ENCODE peak calls at places on chromosomes 6 and 20, in eight cellular contexts. O, N, B, C, F, V, S and J are unnamed samples.

GRCh38 chr20:21238818-21239530 is 64.2 kb upstream of the XRN2 start:
- DNase-seq in C (no peak), O (no peak), V (no peak), N (no peak), F (no peak), S (no peak), B (no peak), J (no peak)

GRCh38 chr20:62410742-62411478 is 3.8 kb upstream of the CABLES2 start:
- DNase-seq in B (no peak), O (no peak), F (no peak), V (no peak), S (no peak), N (no peak), C (no peak), J (no peak)

GRCh38 chr6:31397901-31398300 is 5.5 kb upstream of the MICA start:
- DNase-seq in F (no peak), C (no peak), N (no peak), S (no peak), B (no peak), O (no peak), V (no peak), J (no peak)

GRCh38 chr6:28266962-28267694 is at the start of gene ZSCAN26:
- DNase-seq in S (peak), F (peak), C (peak), V (peak), N (peak), B (peak), O (peak), J (peak)

GRCh38 chr20:19628570-19629134 is 129.4 kb upstream of the RIN2 start:
- DNase-seq in V (peak), O (peak), S (peak), B (peak), C (peak), N (no peak), F (peak), J (peak)

GRCh38 chr6:158233214-158233795 is 65.2 kb downstream of the GTF2H5 start:
- DNase-seq in C (no peak), S (no peak), F (no peak), V (peak), O (peak), N (no peak), B (peak), J (no peak)

GRCh38 chr20:62878244-62879030 is 16.8 kb upstream of the TCFL5 start:
- DNase-seq in V (no peak), C (no peak), F (no peak), S (no peak), N (peak), O (no peak), B (no peak), J (no peak)

GRCh38 chr6:52416629-52417151 is 3.5 kb upstream of the EFHC1 start:
- DNase-seq in N (no peak), S (peak), C (no peak), B (peak), F (no peak), V (no peak), O (peak), J (peak)

GRCh38 chr6:44906761-44907160 is 421.4 kb upstream of the RUNX2 start:
- DNase-seq in S (no peak), F (no peak), O (no peak), N (no peak), C (no peak), B (no peak), V (no peak), J (no peak)

GRCh38 chr6:45514454-45514853 is 136.7 kb upstream of the SUPT3H start:
- DNase-seq in O (no peak), F (no peak), B (peak), N (no peak), V (no peak), S (peak), C (peak), J (peak)

GRCh38 chr6:169288591-169288990 is 34.9 kb upstream of the THBS2 start:
- DNase-seq in B (peak), C (no peak), F (peak), N (peak), S (no peak), V (no peak), O (no peak), J (peak)

GRCh38 chr6:168863467-168863866 is 390.2 kb downstream of the THBS2 start:
- DNase-seq in B (no peak), N (no peak), V (no peak), O (no peak), S (no peak), F (no peak), C (no peak), J (no peak)

GRCh38 chr6:75363304-75363703 is 78.7 kb upstream of the TMEM30A start:
- DNase-seq in F (no peak), V (no peak), O (peak), B (no peak), C (no peak), N (no peak), S (no peak), J (no peak)

GRCh38 chr20:36493801-36494114 is 47.6 kb upstream of the MYL9 start:
- DNase-seq in V (peak), N (peak), S (no peak), O (no peak), B (peak), F (peak), C (peak), J (peak)

GRCh38 chr20:991850-992249 is 10.3 kb downstream of the RSPO4 start:
- DNase-seq in F (no peak), S (no peak), B (no peak), C (no peak), V (no peak), N (peak), O (peak), J (no peak)

GRCh38 chr6:31792090-31792374 is 3.5 kb downstream of the VARS1 start:
- DNase-seq in N (no peak), V (no peak), B (no peak), F (no peak), O (no peak), C (no peak), S (no peak), J (no peak)

GRCh38 chr6:77511860-77512259 is 48.6 kb upstream of the HTR1B start:
- DNase-seq in C (no peak), B (peak), N (no peak), S (no peak), V (no peak), O (no peak), F (no peak), J (peak)

GRCh38 chr6:138271451-138271850 is 53.2 kb upstream of the PBOV1 start:
- DNase-seq in O (no peak), N (no peak), V (no peak), B (no peak), C (no peak), S (no peak), F (no peak), J (no peak)

GRCh38 chr6:33785766-33786165 is 3.2 kb downstream of the LEMD2 start:
- DNase-seq in F (no peak), C (no peak), O (no peak), S (no peak), V (no peak), N (no peak), B (peak), J (no peak)

GRCh38 chr6:15861486-15861885 is 198.7 kb upstream of the DTNBP1 start:
- DNase-seq in C (no peak), B (no peak), V (no peak), O (no peak), S (no peak), F (no peak), N (no peak), J (no peak)

GRCh38 chr6:35052694-35053565 is 88.2 kb downstream of the TCP11 start:
- DNase-seq in V (peak), B (no peak), C (no peak), S (peak), O (no peak), N (peak), F (peak), J (peak)

GRCh38 chr20:39291301-39291700 is 329.2 kb downstream of the DHX35 start:
- DNase-seq in O (no peak), N (no peak), V (no peak), S (no peak), C (no peak), F (no peak), B (no peak), J (no peak)

GRCh38 chr6:37693079-37693478 is 4.6 kb downstream of the MDGA1 start:
- DNase-seq in B (no peak), S (no peak), V (no peak), N (no peak), C (no peak), O (no peak), F (no peak), J (no peak)

GRCh38 chr6:75620387-75621304 is 19.0 kb downstream of the SENP6 start:
- DNase-seq in B (no peak), C (no peak), N (no peak), F (no peak), V (no peak), O (no peak), S (no peak), J (no peak)

GRCh38 chr6:144931172-144932035 is 646.3 kb downstream of the UTRN start:
- DNase-seq in V (peak), C (peak), F (no peak), S (peak), B (peak), O (peak), N (no peak), J (peak)

GRCh38 chr20:52601295-52601971 is 370.7 kb upstream of the TSHZ2 start:
- DNase-seq in O (no peak), C (no peak), B (no peak), N (no peak), V (no peak), S (no peak), F (peak), J (no peak)

GRCh38 chr6:18595774-18596528 is 208.8 kb downstream of the RNF144B start:
- DNase-seq in O (peak), F (peak), N (no peak), S (peak), V (peak), B (peak), C (peak), J (peak)

GRCh38 chr6:167650730-167651129 is 176.0 kb upstream of the AFDN start:
- DNase-seq in C (no peak), S (no peak), V (no peak), N (no peak), F (no peak), B (no peak), O (no peak), J (no peak)

GRCh38 chr20:32961956-32962517 is 42.2 kb downstream of the SUN5 start:
- DNase-seq in F (no peak), V (no peak), O (no peak), S (peak), N (no peak), C (no peak), B (no peak), J (no peak)

GRCh38 chr20:57439432-57439831 is 48.2 kb downstream of the RBM38 start:
- DNase-seq in C (peak), N (peak), S (no peak), V (no peak), B (peak), O (no peak), F (peak), J (no peak)

GRCh38 chr6:20332441-20333006 is 69.2 kb upstream of the E2F3 start:
- DNase-seq in O (no peak), F (no peak), V (no peak), C (no peak), S (no peak), N (no peak), B (no peak), J (no peak)

GRCh38 chr6:136117081-136117480 is 133.0 kb downstream of the MTFR2 start:
- DNase-seq in C (no peak), O (no peak), F (no peak), N (no peak), S (no peak), B (no peak), V (no peak), J (no peak)

GRCh38 chr6:27156874-27157460 is 90.5 kb upstream of the PRSS16 start:
- DNase-seq in C (no peak), O (no peak), F (no peak), N (no peak), V (no peak), B (no peak), S (no peak), J (no peak)

GRCh38 chr20:4153251-4153650 is 137.9 kb upstream of the RNF24 start:
- DNase-seq in O (no peak), C (peak), N (no peak), B (no peak), V (no peak), S (no peak), F (peak), J (peak)

GRCh38 chr6:132816665-132817064 is 2.3 kb downstream of the RPS12 start:
- DNase-seq in O (peak), C (no peak), N (no peak), B (no peak), S (no peak), V (no peak), F (no peak), J (no peak)

GRCh38 chr6:132813173-132813856 is 1.1 kb upstream of the RPS12 start:
- DNase-seq in O (peak), F (peak), N (peak), B (peak), V (peak), S (peak), C (no peak), J (peak)

GRCh38 chr6:132812255-132812732 is 2.1 kb upstream of the RPS12 start:
- DNase-seq in O (peak), V (no peak), B (peak), N (no peak), C (no peak), F (no peak), S (peak), J (peak)

GRCh38 chr6:132812756-132813172 is 1.6 kb upstream of the RPS12 start:
- DNase-seq in F (no peak), B (no peak), N (no peak), S (no peak), O (no peak), V (no peak), C (no peak), J (no peak)

GRCh38 chr6:132814716-132815570 is 574 bp downstream of the RPS12 start:
- DNase-seq in C (no peak), B (no peak), S (no peak), V (no peak), O (peak), F (no peak), N (no peak), J (peak)
- H3K4me3 ChIP-seq in C (peak), B (peak), S (peak), V (peak), O (peak), F (peak), N (peak), J (peak)

DNA sequence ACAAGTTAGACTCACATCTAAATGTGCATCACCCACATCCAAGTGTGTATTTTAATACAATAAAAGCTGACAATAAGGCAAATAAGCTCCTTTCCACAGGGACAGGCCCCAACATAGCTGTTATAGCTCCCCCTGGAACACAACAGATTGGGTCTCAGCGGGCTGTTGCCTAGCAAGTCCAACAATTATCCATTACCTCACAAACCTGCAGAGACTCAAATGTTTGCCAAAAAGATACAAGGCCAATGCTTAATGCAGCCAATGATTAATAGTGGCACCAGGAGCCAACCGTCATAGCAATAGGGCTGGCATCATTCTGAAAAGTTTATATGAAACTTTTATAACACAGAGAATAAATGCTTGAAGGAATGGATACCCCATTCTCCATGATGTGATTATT is 35.7 kb downstream of the EPB41L2 start:
- DNase-seq in F (no peak), N (no peak), S (no peak), V (no peak), B (no peak), O (no peak), C (no peak), J (no peak)
- TF ChIP-seq CTCF in F (no peak), N (no peak), S (no peak), V (no peak), B (no peak), O (no peak), C (no peak), J (no peak)

GRCh38 chr6:149965191-149966020 is 1.7 kb downstream of the ULBP1 start:
- DNase-seq in V (no peak), B (no peak), S (peak), O (no peak), N (no peak), F (no peak), C (no peak), J (no peak)
- H3K4me3 ChIP-seq in V (peak), B (peak), S (peak), O (no peak), N (peak), F (no peak), C (peak), J (peak)

DNA sequence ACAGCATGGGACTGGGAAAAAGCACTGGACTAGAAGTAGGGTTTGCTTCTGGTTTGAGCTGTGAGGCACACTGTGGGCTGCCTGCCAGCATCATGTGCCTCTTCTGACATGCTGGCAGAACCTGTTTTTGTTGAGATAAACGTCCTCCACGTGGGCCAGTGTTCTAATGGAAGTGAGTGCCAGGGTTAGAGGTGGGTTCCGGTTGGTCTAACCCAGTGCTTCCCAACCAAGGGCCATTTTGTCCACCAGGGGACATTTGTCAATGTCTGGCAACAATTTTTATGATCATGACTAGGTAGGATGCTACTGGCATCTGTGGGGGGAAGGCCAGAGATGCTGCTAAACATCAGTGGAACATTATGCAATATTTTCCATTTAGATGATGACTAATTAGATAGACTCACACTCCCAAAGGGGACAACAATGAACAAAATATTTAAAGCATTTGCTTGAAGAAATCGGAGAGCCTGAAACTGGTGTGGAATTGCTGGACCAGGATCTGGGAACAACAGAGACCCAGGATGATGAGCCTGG is 7.8 kb upstream of the APMAP start:
- DNase-seq in C (peak), F (peak), N (peak), V (peak), O (no peak), S (peak), B (peak), J (peak)
- TF ChIP-seq CTCF in C (no peak), F (peak), N (peak), V (no peak), O (no peak), S (no peak), B (peak), J (peak)

DNA sequence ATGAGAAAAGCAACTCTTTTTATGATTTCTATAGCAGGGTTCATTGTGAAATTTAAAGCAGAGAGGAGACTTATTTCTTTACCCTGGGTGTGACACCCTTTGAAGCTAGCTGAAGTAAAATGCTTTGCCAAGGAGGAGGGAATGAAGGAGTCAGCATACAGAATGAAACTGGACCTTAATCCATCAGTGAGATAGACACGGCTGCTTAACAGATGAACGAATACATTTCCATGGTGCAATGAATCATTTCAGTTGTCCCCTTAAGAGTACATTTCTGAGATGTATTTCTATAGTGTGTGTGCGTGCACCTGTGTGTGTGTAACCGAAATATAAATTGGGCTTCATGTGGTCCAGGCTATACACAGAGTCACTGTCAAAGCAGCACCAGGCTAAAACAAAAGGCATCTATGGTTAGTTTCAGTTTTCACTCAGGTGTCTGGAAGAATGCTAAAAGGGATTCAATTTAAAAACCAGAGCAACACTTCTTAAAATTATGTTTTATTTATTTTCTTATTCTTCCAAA is 73.9 kb upstream of the CD93 start:
- DNase-seq in S (no peak), F (no peak), N (no peak), O (peak), B (no peak), V (no peak), C (no peak), J (no peak)
- H3K4me3 ChIP-seq in S (no peak), F (no peak), N (no peak), O (no peak), B (no peak), V (no peak), C (no peak), J (no peak)

DNA sequence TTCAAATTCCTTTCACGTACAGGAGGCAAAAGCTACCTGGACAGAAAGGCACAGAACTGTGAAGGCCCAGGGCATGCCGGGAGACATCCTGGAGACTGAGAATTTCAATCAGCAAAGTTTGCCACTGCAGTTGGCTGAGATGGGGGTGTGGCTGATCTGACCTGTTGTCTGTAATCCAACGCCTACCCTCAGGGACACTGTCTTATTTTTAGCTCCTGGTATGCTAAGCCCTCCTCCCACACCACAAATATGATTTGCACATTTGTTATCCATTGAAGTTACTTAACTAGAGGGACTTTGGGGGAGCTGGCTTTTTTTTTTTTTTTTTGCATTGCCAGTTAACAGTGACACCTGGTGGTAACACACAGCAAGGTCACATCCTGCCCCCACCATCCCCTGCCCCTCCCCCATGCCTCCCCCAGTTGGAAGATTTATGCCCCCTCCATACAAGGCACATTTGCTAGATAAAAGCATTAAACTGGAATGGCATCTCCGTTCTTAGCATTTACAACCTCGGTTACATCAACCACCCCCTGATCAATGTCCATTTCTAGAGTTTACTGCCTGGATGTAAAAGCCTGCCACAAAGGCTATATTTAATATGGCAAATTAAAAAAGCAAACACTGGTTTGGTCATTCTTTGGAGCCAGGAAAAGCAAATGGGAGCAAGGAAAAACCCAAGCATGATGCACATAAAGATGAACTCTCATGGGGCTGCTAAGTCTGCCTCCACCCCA is 40.3 kb downstream of the TTI1 start:
- DNase-seq in C (no peak), N (peak), B (peak), V (no peak), S (peak), O (peak), F (no peak), J (peak)
- TF ChIP-seq CTCF in C (no peak), N (peak), B (peak), V (no peak), S (peak), O (peak), F (peak), J (peak)

GRCh38 chr6:98824163-98824906 is 10.0 kb upstream of the POU3F2 start:
- DNase-seq in O (no peak), C (no peak), B (no peak), V (no peak), N (no peak), F (no peak), S (no peak), J (no peak)
- H3K4me3 ChIP-seq in O (no peak), C (peak), B (no peak), V (no peak), N (peak), F (no peak), S (no peak), J (no peak)

DNA sequence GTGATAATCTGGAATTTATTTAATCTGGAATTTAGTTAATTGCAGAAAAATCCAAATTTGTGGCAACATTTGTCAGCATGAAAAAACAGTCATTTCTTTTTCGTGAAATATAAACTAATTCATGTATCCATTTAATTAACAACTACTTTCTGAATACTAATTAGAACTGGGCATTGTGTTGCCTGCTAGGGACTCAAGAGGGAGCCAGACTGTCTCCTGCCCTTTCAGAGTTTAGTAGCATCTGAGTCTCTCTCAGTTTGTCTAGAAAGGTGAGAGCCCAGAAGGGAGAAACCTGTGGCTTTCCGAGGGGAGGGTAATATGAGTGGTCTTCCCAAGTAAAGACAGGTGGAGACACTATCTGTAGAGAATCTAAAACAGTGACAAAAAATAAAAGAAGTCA is 210.9 kb upstream of the HDDC2 start:
- DNase-seq in B (peak), C (no peak), F (no peak), O (peak), V (no peak), S (no peak), N (no peak), J (peak)
- TF ChIP-seq CTCF in B (peak), C (no peak), F (no peak), O (peak), V (peak), S (peak), N (peak), J (peak)